ENCODE peak calls at places on chromosomes 11 and 22, in five cellular contexts. X, S, J, W and M are unnamed samples.

GRCh38 chr11:117172678-117173421 is 5.7 kb upstream of the SIDT2 start:
- DNase-seq in X (no peak), S (no peak), J (no peak), W (peak; percentile 87), M (no peak)

GRCh38 chr11:72673943-72674828 is at the start of gene PDE2A:
- DNase-seq in X (no peak), S (no peak), J (no peak), W (no peak), M (no peak)

GRCh38 chr22:20758688-20759087 is 15.2 kb upstream of the SERPIND1 start:
- DNase-seq in X (no peak), S (no peak), J (no peak), W (no peak), M (no peak)

GRCh38 chr22:37704645-37705044 is 7.8 kb downstream of the TRIOBP start:
- DNase-seq in X (no peak), S (no peak), J (no peak), W (no peak), M (no peak)

GRCh38 chr22:36152088-36152487 is 8.5 kb downstream of the APOL3 start:
- DNase-seq in X (no peak), S (no peak), J (no peak), W (no peak), M (no peak)

GRCh38 chr22:27978875-27979274 is 59.8 kb upstream of the PITPNB start:
- DNase-seq in X (no peak), S (no peak), J (no peak), W (no peak), M (no peak)

GRCh38 chr11:44300881-44301855 is 8.8 kb downstream of the ALX4 start:
- DNase-seq in X (no peak), S (no peak), J (no peak), W (peak; percentile 83), M (no peak)

GRCh38 chr11:66864172-66864901 is 7.5 kb downstream of the LRFN4 start:
- DNase-seq in X (no peak), S (no peak), J (peak; percentile 84), W (no peak), M (no peak)

GRCh38 chr11:131626761-131627160 is 256.3 kb downstream of the NTM start:
- DNase-seq in X (no peak), S (no peak), J (no peak), W (no peak), M (no peak)

DNA sequence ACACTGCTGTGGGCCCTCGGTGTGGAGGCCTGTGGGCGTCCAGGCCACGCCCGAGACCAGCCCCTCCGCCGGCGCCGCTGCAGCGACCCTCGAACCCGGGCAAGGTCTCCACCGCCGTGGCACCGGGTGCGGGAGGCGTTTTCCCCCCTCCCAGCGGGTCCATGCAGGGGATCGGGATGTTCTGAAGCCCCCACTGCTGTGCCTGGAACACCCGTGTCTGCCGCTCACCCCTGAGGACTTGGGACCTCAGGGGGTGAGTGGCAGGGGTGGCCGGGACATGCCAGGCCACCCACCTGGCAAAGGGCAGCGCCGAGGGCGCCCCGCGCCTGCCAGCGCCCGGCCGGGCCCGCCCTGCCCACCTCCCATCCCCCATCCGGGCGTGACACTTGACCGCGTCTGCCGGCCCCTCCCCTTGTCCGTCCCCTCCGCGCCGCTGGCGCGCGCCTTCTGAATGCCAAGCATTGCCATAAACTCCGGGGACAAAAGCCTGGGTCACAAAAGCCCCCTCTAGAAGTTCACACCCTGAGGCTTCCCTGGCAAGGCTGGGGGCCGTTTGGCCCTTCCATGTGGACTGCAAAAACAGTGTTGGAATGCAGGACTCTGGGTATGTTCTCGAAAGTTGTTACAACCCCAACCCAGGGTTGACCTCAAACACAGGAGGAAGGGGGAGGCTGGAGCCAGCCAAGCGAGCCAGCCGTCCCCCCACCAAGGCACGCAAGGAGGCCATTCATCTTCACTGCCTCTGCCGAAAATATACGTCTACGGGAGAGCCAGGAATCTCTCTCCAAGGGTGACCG is 819 bp upstream of the KCNQ1OT1 start:
- DNase-seq in X (peak; percentile 89), S (no peak), J (peak; percentile 81), W (peak; percentile 31), M (peak; percentile 51)
- H3K4me1 ChIP-seq in X (no peaks in the 10 kb centered on the region), S (peaks cover 7% of the 10 kb centered on the region), J (peaks cover 1% of the 10 kb centered on the region), W (peaks cover 26% of the 10 kb centered on the region), M (peaks cover 10% of the 10 kb centered on the region)

GRCh38 chr11:830295-831131 is 2.2 kb upstream of the CD151 start:
- DNase-seq in X (peak; percentile 92), S (no peak), J (peak; percentile 90), W (peak; percentile 67), M (peak; percentile 69)
- H3K4me3 ChIP-seq in X (peak overlapping the region; percentile 45), S (peak overlapping the region; percentile 41), J (peak overlapping the region; percentile 8), W (peak overlapping the region; percentile 31), M (peak overlapping the region; percentile 32)

GRCh38 chr11:61150656-61151544 is 10.3 kb downstream of the VPS37C start:
- DNase-seq in X (peak; percentile 48), S (no peak), J (no peak), W (no peak), M (no peak)
- H3K4me1 ChIP-seq in X (peaks cover 36% of the 10 kb centered on the region), S (peaks cover 16% of the 10 kb centered on the region), J (peaks cover 33% of the 10 kb centered on the region), W (peaks cover 46% of the 10 kb centered on the region), M (peaks cover 6% of the 10 kb centered on the region)

GRCh38 chr11:17389957-17390649 is 1.6 kb upstream of the KCNJ11 start:
- DNase-seq in X (no peak), S (no peak), J (no peak), W (no peak), M (no peak)
- H3K4me3 ChIP-seq in X (peak overlapping the region; percentile 48), S (no peak overlapping the region), J (peak overlapping the region; percentile 44), W (peak overlapping the region; percentile 63), M (peak overlapping the region; percentile 74)

GRCh38 chr11:119297938-119298337 is 19.0 kb downstream of the MCAM start:
- DNase-seq in X (no peak), S (no peak), J (no peak), W (no peak), M (no peak)

GRCh38 chr11:119303227-119303718 is 13.7 kb downstream of the MCAM start:
- DNase-seq in X (no peak), S (no peak), J (no peak), W (no peak), M (no peak)

GRCh38 chr11:119298726-119299125 is 18.2 kb downstream of the MCAM start:
- DNase-seq in X (no peak), S (no peak), J (no peak), W (no peak), M (no peak)

GRCh38 chr11:119300198-119300964 is 16.5 kb downstream of the MCAM start:
- DNase-seq in X (no peak), S (no peak), J (no peak), W (no peak), M (no peak)

GRCh38 chr11:119299416-119299815 is 17.5 kb downstream of the MCAM start:
- DNase-seq in X (no peak), S (no peak), J (no peak), W (no peak), M (no peak)
- H3K4me1 ChIP-seq in X (no peaks in the 10 kb centered on the region), S (no peaks in the 10 kb centered on the region), J (no peaks in the 10 kb centered on the region), W (no peaks in the 10 kb centered on the region), M (no peaks in the 10 kb centered on the region)

GRCh38 chr22:29336751-29337490 is 21.4 kb upstream of the RASL10A start:
- DNase-seq in X (no peak), S (no peak), J (no peak), W (no peak), M (no peak)
- H3K4me3 ChIP-seq in X (no peak overlapping the region), S (no peak overlapping the region), J (no peak overlapping the region), W (no peak overlapping the region), M (no peak overlapping the region)